ENCODE peak calls at places on chromosome 5, in five cellular contexts. One of them, this sample, is unnamed.
A peak's percentile ranks its signal among the peaks of the same experiment; 100 is the strongest.

GRCh38 chr5:74326571-74327338 is 313.8 kb downstream of the ENC1 start:
- DNase-seq in HCT116: peak; percentile 87
- DNase-seq in H1: no peak
- DNase-seq in SK-N-SH: no peak
- DNase-seq in HepG2: peak; percentile 51
- DNase-seq in this sample: peak; percentile 37

GRCh38 chr5:40716590-40716989 is 36.9 kb downstream of the PTGER4 start:
- DNase-seq in HepG2: no peak
- DNase-seq in HCT116: no peak
- DNase-seq in SK-N-SH: no peak
- DNase-seq in H1: no peak
- DNase-seq in this sample: no peak

GRCh38 chr5:171420429-171421231 is 1.2 kb downstream of the FGF18 start:
- DNase-seq in SK-N-SH: peak; percentile 72
- DNase-seq in HepG2: no peak
- DNase-seq in H1: no peak
- DNase-seq in HCT116: no peak
- DNase-seq in this sample: no peak

GRCh38 chr5:80934751-80935150 is 25.4 kb upstream of the RASGRF2 start:
- DNase-seq in SK-N-SH: no peak
- DNase-seq in H1: no peak
- DNase-seq in HepG2: peak; percentile 57
- DNase-seq in HCT116: no peak
- DNase-seq in this sample: no peak

GRCh38 chr5:40497573-40497972 is 182.1 kb upstream of the PTGER4 start:
- DNase-seq in SK-N-SH: no peak
- DNase-seq in HCT116: no peak
- DNase-seq in H1: no peak
- DNase-seq in HepG2: no peak
- DNase-seq in this sample: no peak

GRCh38 chr5:169974121-169974770 is 6.0 kb downstream of the INSYN2B start:
- DNase-seq in SK-N-SH: no peak
- DNase-seq in HCT116: no peak
- DNase-seq in HepG2: no peak
- DNase-seq in H1: no peak
- DNase-seq in this sample: no peak

GRCh38 chr5:131787736-131788135 is 9.1 kb downstream of the FNIP1 start:
- DNase-seq in HepG2: peak; percentile 11
- DNase-seq in HCT116: no peak
- DNase-seq in H1: no peak
- DNase-seq in SK-N-SH: no peak
- DNase-seq in this sample: no peak

GRCh38 chr5:126884269-126884819 is 107.4 kb downstream of the LMNB1 start:
- DNase-seq in HCT116: peak; percentile 10
- DNase-seq in H1: no peak
- DNase-seq in HepG2: no peak
- DNase-seq in SK-N-SH: no peak
- DNase-seq in this sample: no peak

GRCh38 chr5:147782053-147783028 is at the start of gene JAKMIP2:
- DNase-seq in SK-N-SH: peak; percentile 88
- DNase-seq in HepG2: no peak
- DNase-seq in HCT116: no peak
- DNase-seq in H1: peak; percentile 98
- DNase-seq in this sample: no peak
- TF ChIP-seq JUND in SK-N-SH: no peak
- TF ChIP-seq JUND in HepG2: no peak
- TF ChIP-seq JUND in HCT116: no peak
- TF ChIP-seq JUND in H1: no peak
- TF ChIP-seq JUND in this sample: no peak

DNA sequence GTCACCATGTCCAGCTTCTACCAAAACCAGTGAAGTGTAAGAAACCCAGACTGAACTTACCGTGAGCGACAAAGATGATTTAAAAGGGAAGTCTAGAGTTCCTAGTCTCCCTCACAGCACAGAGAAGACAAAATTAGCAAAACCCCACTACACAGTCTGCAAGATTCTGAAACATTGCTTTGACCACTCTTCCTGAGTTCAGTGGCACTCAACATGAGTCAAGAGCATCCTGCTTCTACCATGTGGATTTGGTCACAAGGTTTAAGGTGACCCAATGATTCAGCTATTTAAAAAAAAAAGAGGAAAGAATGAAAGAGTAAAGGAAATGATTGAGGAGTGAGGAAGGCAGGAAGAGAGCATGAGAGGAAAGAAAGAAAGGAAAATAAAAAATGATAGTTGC is 19.8 kb downstream of the IL7R start:
- DNase-seq in SK-N-SH: no peak
- DNase-seq in HCT116: no peak
- DNase-seq in HepG2: no peak
- DNase-seq in H1: no peak
- DNase-seq in this sample: no peak
- TF ChIP-seq JUND in SK-N-SH: no peak
- TF ChIP-seq JUND in HCT116: no peak
- TF ChIP-seq JUND in HepG2: no peak
- TF ChIP-seq JUND in H1: no peak
- TF ChIP-seq JUND in this sample: no peak

GRCh38 chr5:66818304-66818934 is 222.2 kb downstream of the MAST4 start:
- DNase-seq in SK-N-SH: no peak
- DNase-seq in H1: no peak
- DNase-seq in HepG2: no peak
- DNase-seq in HCT116: no peak
- DNase-seq in this sample: no peak

GRCh38 chr5:66818935-66819328 is 222.7 kb downstream of the MAST4 start:
- DNase-seq in HepG2: no peak
- DNase-seq in HCT116: no peak
- DNase-seq in H1: no peak
- DNase-seq in SK-N-SH: no peak
- DNase-seq in this sample: no peak

GRCh38 chr5:66820630-66821207 is 224.5 kb downstream of the MAST4 start:
- DNase-seq in HCT116: no peak
- DNase-seq in HepG2: no peak
- DNase-seq in SK-N-SH: no peak
- DNase-seq in H1: no peak
- DNase-seq in this sample: no peak

GRCh38 chr5:66824476-66824875 is 228.3 kb downstream of the MAST4 start:
- DNase-seq in SK-N-SH: no peak
- DNase-seq in H1: no peak
- DNase-seq in HepG2: no peak
- DNase-seq in HCT116: no peak
- DNase-seq in this sample: no peak

GRCh38 chr5:66821626-66822429 is 225.6 kb downstream of the MAST4 start:
- DNase-seq in HCT116: no peak
- DNase-seq in HepG2: no peak
- DNase-seq in SK-N-SH: no peak
- DNase-seq in H1: no peak
- DNase-seq in this sample: no peak
- TF ChIP-seq JUND in HCT116: no peak
- TF ChIP-seq JUND in HepG2: no peak
- TF ChIP-seq JUND in SK-N-SH: no peak
- TF ChIP-seq JUND in H1: no peak
- TF ChIP-seq JUND in this sample: no peak

DNA sequence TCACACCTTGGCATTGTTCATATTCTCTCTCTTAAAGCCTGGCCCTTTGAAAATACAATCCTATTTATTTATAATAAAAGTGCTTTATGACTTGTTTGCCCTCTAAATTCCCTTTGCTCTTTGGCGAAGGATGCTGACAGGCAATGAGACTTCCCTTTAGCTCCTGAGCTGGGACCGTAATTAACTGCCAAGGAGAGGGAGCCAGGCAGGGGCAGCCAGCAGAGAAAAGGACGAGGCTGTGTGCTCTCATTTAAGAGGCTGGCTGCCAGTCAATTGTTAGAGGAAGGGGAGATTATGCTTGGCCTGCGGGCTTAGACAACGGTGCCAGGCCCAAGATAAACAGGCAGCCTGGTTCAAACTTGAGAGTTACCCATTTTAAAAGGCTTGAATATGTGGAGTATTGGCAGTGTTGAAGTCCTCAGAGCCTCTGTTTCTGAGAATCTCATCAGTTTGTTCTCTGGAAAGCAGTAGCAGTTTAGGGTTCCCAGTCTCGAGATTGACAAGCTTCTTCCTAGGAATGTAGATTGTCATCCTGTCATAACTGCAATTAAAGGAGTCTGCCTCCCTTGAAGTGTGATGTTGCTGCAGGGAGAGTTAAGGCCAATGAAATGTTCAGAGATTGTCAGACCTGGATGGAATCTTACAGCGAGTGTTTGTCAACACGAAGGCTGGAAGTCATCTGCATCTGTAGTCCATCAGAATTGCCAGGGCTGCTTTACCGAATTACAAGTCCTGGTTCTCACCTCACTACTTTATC is 113.2 kb downstream of the JAKMIP2 start:
- DNase-seq in H1: no peak
- DNase-seq in HCT116: no peak
- DNase-seq in SK-N-SH: peak; percentile 21
- DNase-seq in HepG2: no peak
- DNase-seq in this sample: no peak
- TF ChIP-seq JUND in H1: no peak
- TF ChIP-seq JUND in HCT116: no peak
- TF ChIP-seq JUND in SK-N-SH: no peak
- TF ChIP-seq JUND in HepG2: no peak
- TF ChIP-seq JUND in this sample: no peak

This sample was measured in T47D.